ENCODE peak calls at places on chromosome 17, in five cellular contexts. Q is mesendoderm, M is H9, P is IMR-90, A is mesenchymal stem cell. R is an unnamed sample.
A peak's percentile ranks its signal among the peaks of the same experiment; 100 is the strongest.

GRCh38 chr17:78544876-78545755 is 32.1 kb downstream of the DNAH17 start:
- DNase-seq in Q (no peak), M (no peak), P (no peak), A (no peak), R (no peak)

GRCh38 chr17:61368049-61368831 is 31.4 kb upstream of the TBX2 start:
- DNase-seq in Q (no peak), M (no peak), P (no peak), A (no peak), R (no peak)

GRCh38 chr17:7438050-7438614 is 1.2 kb upstream of the FGF11 start:
- DNase-seq in Q (peak; percentile 59), M (peak; percentile 90), P (no peak), A (peak; percentile 44), R (peak; percentile 93)

GRCh38 chr17:68035131-68035522 is 408 bp upstream of the KPNA2 start:
- DNase-seq in Q (no peak), M (peak; percentile 98), P (no peak), A (no peak), R (peak; percentile 90)

GRCh38 chr17:78831688-78832540 is 8.7 kb downstream of the USP36 start:
- DNase-seq in Q (no peak), M (no peak), P (no peak), A (no peak), R (no peak)

GRCh38 chr17:7932483-7932891 is 481 bp downstream of the CNTROB start:
- DNase-seq in Q (peak; percentile 58), M (peak; percentile 61), P (peak; percentile 21), A (peak; percentile 59), R (peak; percentile 58)

GRCh38 chr17:77795685-77796084 is 162.8 kb upstream of the TNRC6C start:
- DNase-seq in Q (no peak), M (no peak), P (no peak), A (no peak), R (no peak)

GRCh38 chr17:4934173-4934979 is 2.3 kb downstream of the GP1BA start:
- DNase-seq in Q (peak; percentile 77), M (peak; percentile 81), P (peak; percentile 38), A (peak; percentile 65), R (no peak)

GRCh38 chr17:77324227-77324626 is 183.5 kb downstream of the SEC14L1 start:
- DNase-seq in Q (no peak), M (peak; percentile 24), P (no peak), A (no peak), R (no peak)

GRCh38 chr17:32609085-32609484 is 122.3 kb downstream of the CDK5R1 start:
- DNase-seq in Q (no peak), M (no peak), P (no peak), A (no peak), R (no peak)

GRCh38 chr17:59972778-59973177 is 8.2 kb upstream of the RNFT1 start:
- DNase-seq in Q (no peak), M (no peak), P (peak; percentile 9), A (peak; percentile 13), R (no peak)

GRCh38 chr17:48613862-48614694 is 1.0 kb downstream of the HOXB8 start:
- DNase-seq in Q (peak; percentile 70), M (peak; percentile 78), P (peak; percentile 31), A (peak; percentile 69), R (no peak)

GRCh38 chr17:2996208-2996855 is 67.1 kb downstream of the OR1D5 start:
- DNase-seq in Q (no peak), M (no peak), P (peak; percentile 65), A (no peak), R (no peak)

DNA sequence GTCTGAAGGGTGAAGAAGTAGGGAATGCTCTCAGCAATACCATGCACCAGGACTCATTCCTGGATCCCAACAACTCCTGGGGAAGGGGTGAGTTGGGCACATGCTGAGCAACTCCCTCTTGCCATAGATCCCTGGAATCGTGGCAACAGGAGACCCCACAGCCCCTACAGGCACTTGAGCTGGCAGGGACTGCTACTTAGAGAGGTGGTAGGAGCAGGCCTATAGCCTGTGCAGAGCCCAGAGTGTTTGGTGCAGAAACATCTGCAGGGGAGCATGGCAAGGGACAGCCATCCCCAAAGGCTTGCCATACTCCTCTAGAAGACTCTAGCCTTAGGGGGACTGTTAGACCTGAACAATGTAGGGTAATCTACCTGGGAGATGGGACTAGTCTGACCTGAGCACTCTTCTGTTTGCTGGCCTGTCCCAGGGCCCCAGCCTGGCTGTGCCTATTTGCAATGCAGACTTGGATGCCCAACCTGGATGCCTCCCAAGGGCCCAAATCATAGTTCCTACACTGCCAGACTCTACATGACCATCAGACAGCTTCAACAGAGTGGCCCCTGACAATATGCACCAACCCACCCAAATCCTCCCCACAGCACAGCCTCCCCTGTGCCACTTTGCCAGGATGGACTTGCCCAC is 568.6 kb upstream of the KIF2B start:
- DNase-seq in Q (no peak), M (no peak), P (no peak), A (no peak), R (no peak)
- H3K23ac ChIP-seq in Q (no peak overlapping the region), M (no peak overlapping the region), P (no peak overlapping the region), A (no peak overlapping the region), R (no peak overlapping the region)

DNA sequence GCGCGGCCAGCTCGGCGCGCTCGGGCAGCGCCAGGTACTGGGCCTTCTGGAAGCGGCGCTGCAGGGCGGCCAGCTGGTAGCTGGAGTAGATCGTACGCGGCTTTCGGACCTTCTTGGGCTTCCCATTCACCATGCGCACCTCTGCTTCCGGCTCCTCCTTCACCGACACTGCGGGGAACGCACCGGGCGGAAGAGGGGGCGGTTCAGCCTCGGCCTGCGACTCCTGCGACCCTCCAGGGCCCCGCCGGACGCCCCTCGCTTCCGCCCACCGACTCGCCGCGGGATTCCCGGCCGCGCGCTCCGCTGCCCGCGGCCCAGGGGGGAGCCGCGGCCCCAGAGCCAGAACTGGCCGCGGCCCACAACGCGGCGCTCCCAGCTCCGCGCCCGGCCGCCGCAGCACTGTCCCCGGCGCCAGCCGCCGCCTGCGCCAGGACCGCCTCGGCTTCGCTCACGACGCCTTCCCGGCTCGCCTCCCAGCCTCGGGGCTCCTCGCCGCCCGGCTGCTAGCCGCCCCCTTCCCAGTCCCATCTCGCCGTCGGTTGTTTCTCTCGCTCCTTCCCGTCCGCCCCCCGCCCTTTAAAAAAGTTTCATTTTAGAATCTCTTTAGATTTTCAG is 1.5 kb downstream of the DLX3 start:
- DNase-seq in Q (peak; percentile 71), M (peak; percentile 86), P (no peak), A (no peak), R (no peak)
- H3K23ac ChIP-seq in Q (no peak overlapping the region), M (no peak overlapping the region), P (no peak overlapping the region), A (no peak overlapping the region), R (no peak overlapping the region)

GRCh38 chr17:58310511-58311428 is 17.8 kb downstream of the TSPOAP1 start:
- DNase-seq in Q (no peak), M (no peak), P (no peak), A (no peak), R (no peak)
- H3K23ac ChIP-seq in Q (no peak overlapping the region), M (no peak overlapping the region), P (no peak overlapping the region), A (no peak overlapping the region), R (no peak overlapping the region)

GRCh38 chr17:62692159-62692651 is 64.7 kb downstream of the MRC2 start:
- DNase-seq in Q (no peak), M (peak; percentile 36), P (no peak), A (no peak), R (no peak)
- H3K23ac ChIP-seq in Q (no peak overlapping the region), M (no peak overlapping the region), P (no peak overlapping the region), A (no peak overlapping the region), R (no peak overlapping the region)

GRCh38 chr17:41632482-41633105 is 8.2 kb upstream of the KRT17 start:
- DNase-seq in Q (no peak), M (no peak), P (no peak), A (no peak), R (no peak)
- H3K23ac ChIP-seq in Q (no peak overlapping the region), M (no peak overlapping the region), P (no peak overlapping the region), A (no peak overlapping the region), R (peak overlapping the region; percentile 53)

GRCh38 chr17:50130778-50131317 is 888 bp upstream of the SAMD14 start:
- DNase-seq in Q (peak; percentile 74), M (peak; percentile 83), P (no peak), A (no peak), R (no peak)

GRCh38 chr17:50128441-50129302 is 1.3 kb downstream of the SAMD14 start:
- DNase-seq in Q (peak; percentile 91), M (peak; percentile 88), P (peak; percentile 18), A (peak; percentile 57), R (no peak)

GRCh38 chr17:50132104-50132794 is 2.3 kb upstream of the SAMD14 start:
- DNase-seq in Q (no peak), M (no peak), P (no peak), A (no peak), R (no peak)

GRCh38 chr17:50129303-50129945 is 536 bp downstream of the SAMD14 start:
- DNase-seq in Q (peak; percentile 78), M (peak; percentile 60), P (peak; percentile 57), A (peak; percentile 85), R (no peak)

GRCh38 chr17:50129946-50130777 is at the start of gene SAMD14:
- DNase-seq in Q (peak; percentile 30), M (no peak), P (peak; percentile 25), A (peak; percentile 69), R (no peak)
- H3K23ac ChIP-seq in Q (peak within 1 kb of the TSS; percentile 57), M (no peak within 1 kb of the TSS), P (peak within 1 kb of the TSS; percentile 88), A (peak within 1 kb of the TSS; percentile 90), R (no peak within 1 kb of the TSS)

GRCh38 chr17:45171338-45172231 is 9.9 kb downstream of the HEXIM2 start:
- DNase-seq in Q (peak; percentile 61), M (peak; percentile 79), P (no peak), A (no peak), R (no peak)
- H3K23ac ChIP-seq in Q (no peak overlapping the region), M (no peak overlapping the region), P (peak overlapping the region; percentile 96), A (no peak overlapping the region), R (no peak overlapping the region)

DNA sequence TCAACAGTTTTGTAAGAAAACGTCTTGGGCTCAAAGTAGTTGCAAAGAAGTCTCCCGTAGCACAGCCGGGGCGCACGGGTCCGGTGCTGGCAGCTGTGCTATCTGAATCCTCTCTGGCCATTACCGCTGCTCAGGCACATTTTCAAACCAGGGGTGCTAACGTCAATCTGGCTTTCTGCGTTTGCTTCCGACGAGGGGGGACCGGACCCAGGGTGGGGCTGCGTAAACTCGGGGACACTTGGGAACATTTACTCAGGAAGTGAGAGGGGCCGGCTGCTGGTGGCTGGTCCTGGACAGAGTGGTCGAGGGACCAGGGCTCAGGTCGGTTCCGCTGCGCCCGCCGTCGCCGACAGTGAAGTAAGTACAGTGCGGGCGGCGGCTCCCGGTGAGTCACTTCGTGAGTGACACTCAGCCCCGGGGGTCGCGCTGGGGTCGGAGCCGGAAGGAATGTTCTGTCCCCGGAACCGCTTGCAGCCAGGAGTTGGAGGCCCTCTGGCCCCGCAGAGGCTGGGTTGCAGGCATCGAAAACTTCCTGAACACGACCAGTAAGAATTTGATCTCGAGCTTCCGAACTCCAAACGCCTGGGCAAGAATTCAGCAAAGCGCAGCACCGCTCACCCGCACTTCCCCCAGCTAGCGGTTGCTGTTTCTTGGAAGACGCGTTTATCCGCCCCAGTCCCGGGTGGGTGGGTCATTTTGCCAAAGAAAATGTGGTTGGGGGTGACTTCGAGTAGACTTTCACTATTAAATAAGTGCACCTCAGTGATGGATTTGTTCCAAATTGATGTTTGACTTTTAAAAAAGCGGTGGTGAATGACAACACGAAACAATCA is 1.4 kb upstream of the HS3ST3B1 start:
- DNase-seq in Q (peak; percentile 63), M (peak; percentile 79), P (no peak), A (peak; percentile 69), R (no peak)
- H3K23ac ChIP-seq in Q (no peak overlapping the region), M (no peak overlapping the region), P (peak overlapping the region; percentile 64), A (peak overlapping the region; percentile 90), R (no peak overlapping the region)

R was measured in H1.